ENCODE peak calls at places on chromosome X, in eight cellular contexts. One of them, this sample, is unnamed. For H3K4me1 and H3K36me3, the result is how much of the 10 kb centered on the place peaks cover.

GRCh38 chrX:149131780-149132179 is 373.3 kb downstream of the IDS start:
- DNase-seq in OCI-LY7: no peak
- DNase-seq in lung: no peak
- DNase-seq in testis: no peak
- DNase-seq in aorta: no peak
- DNase-seq in tibial nerve: no peak
- DNase-seq in IMR-90: no peak
- DNase-seq in fibroblast of lung: peak
- DNase-seq in this sample: no peak

GRCh38 chrX:13990126-13990525 is 39.6 kb downstream of the GEMIN8 start:
- DNase-seq in testis: no peak
- DNase-seq in tibial nerve: no peak
- DNase-seq in lung: no peak
- DNase-seq in fibroblast of lung: no peak
- DNase-seq in IMR-90: no peak
- DNase-seq in OCI-LY7: no peak
- DNase-seq in aorta: no peak
- DNase-seq in this sample: peak

GRCh38 chrX:17738002-17738713 is 865 bp downstream of the SCML1 start:
- DNase-seq in fibroblast of lung: peak
- DNase-seq in lung: peak
- DNase-seq in OCI-LY7: no peak
- DNase-seq in IMR-90: peak
- DNase-seq in tibial nerve: peak
- DNase-seq in aorta: peak
- DNase-seq in testis: peak
- DNase-seq in this sample: peak

GRCh38 chrX:51891821-51892551 is 1.4 kb upstream of the MAGED1 start:
- DNase-seq in lung: no peak
- DNase-seq in tibial nerve: peak
- DNase-seq in fibroblast of lung: peak
- DNase-seq in OCI-LY7: peak
- DNase-seq in aorta: no peak
- DNase-seq in testis: peak
- DNase-seq in IMR-90: peak
- DNase-seq in this sample: peak

GRCh38 chrX:138711399-138712347 is at the start of gene FGF13:
- DNase-seq in tibial nerve: no peak
- DNase-seq in fibroblast of lung: peak
- DNase-seq in testis: peak
- DNase-seq in OCI-LY7: no peak
- DNase-seq in lung: peak
- DNase-seq in IMR-90: no peak
- DNase-seq in aorta: peak
- DNase-seq in this sample: peak

GRCh38 chrX:118974088-118974907 is at the start of gene LONRF3:
- DNase-seq in OCI-LY7: peak
- DNase-seq in aorta: peak
- DNase-seq in tibial nerve: peak
- DNase-seq in fibroblast of lung: peak
- DNase-seq in IMR-90: peak
- DNase-seq in lung: peak
- DNase-seq in testis: peak
- DNase-seq in this sample: peak

GRCh38 chrX:136210243-136210642 is 41.0 kb downstream of the MAP7D3 start:
- DNase-seq in OCI-LY7: peak
- DNase-seq in testis: no peak
- DNase-seq in lung: no peak
- DNase-seq in fibroblast of lung: no peak
- DNase-seq in tibial nerve: no peak
- DNase-seq in aorta: no peak
- DNase-seq in IMR-90: no peak
- DNase-seq in this sample: no peak

GRCh38 chrX:20515841-20516461 is 249.2 kb upstream of the RPS6KA3 start:
- DNase-seq in OCI-LY7: no peak
- DNase-seq in tibial nerve: no peak
- DNase-seq in IMR-90: peak
- DNase-seq in testis: no peak
- DNase-seq in lung: no peak
- DNase-seq in fibroblast of lung: peak
- DNase-seq in aorta: no peak
- DNase-seq in this sample: peak

GRCh38 chrX:10676239-10676971 is 56.0 kb upstream of the MID1 start:
- DNase-seq in lung: no peak
- DNase-seq in IMR-90: no peak
- DNase-seq in fibroblast of lung: peak
- DNase-seq in aorta: no peak
- DNase-seq in OCI-LY7: no peak
- DNase-seq in testis: no peak
- DNase-seq in tibial nerve: no peak
- DNase-seq in this sample: peak

GRCh38 chrX:139931646-139932076 is 1.2 kb downstream of the ATP11C start:
- DNase-seq in IMR-90: no peak
- DNase-seq in testis: no peak
- DNase-seq in aorta: no peak
- DNase-seq in tibial nerve: no peak
- DNase-seq in OCI-LY7: no peak
- DNase-seq in lung: no peak
- DNase-seq in fibroblast of lung: no peak
- DNase-seq in this sample: no peak

GRCh38 chrX:1094934-1095333 is 117.5 kb downstream of the CRLF2 start:
- DNase-seq in testis: no peak
- DNase-seq in tibial nerve: no peak
- DNase-seq in lung: no peak
- DNase-seq in IMR-90: no peak
- DNase-seq in OCI-LY7: no peak
- DNase-seq in fibroblast of lung: no peak
- DNase-seq in aorta: no peak
- DNase-seq in this sample: no peak

GRCh38 chrX:130144509-130144908 is 21.1 kb downstream of the AIFM1 start:
- DNase-seq in lung: no peak
- DNase-seq in fibroblast of lung: peak
- DNase-seq in tibial nerve: no peak
- DNase-seq in IMR-90: peak
- DNase-seq in aorta: no peak
- DNase-seq in OCI-LY7: no peak
- DNase-seq in testis: no peak
- DNase-seq in this sample: no peak

GRCh38 chrX:129618997-129619396 is 35.8 kb downstream of the APLN start:
- DNase-seq in aorta: no peak
- DNase-seq in tibial nerve: no peak
- DNase-seq in lung: no peak
- DNase-seq in testis: no peak
- DNase-seq in fibroblast of lung: no peak
- DNase-seq in OCI-LY7: no peak
- DNase-seq in IMR-90: no peak
- DNase-seq in this sample: no peak

GRCh38 chrX:152136312-152136711 is 2.1 kb downstream of the MAGEA10 start:
- DNase-seq in IMR-90: no peak
- DNase-seq in lung: no peak
- DNase-seq in OCI-LY7: no peak
- DNase-seq in fibroblast of lung: no peak
- DNase-seq in testis: no peak
- DNase-seq in tibial nerve: no peak
- DNase-seq in aorta: no peak
- DNase-seq in this sample: no peak

GRCh38 chrX:35101901-35102300 is 159.3 kb downstream of the FAM47B start:
- DNase-seq in lung: no peak
- DNase-seq in IMR-90: peak
- DNase-seq in aorta: no peak
- DNase-seq in testis: no peak
- DNase-seq in OCI-LY7: no peak
- DNase-seq in fibroblast of lung: peak
- DNase-seq in tibial nerve: no peak
- DNase-seq in this sample: no peak

GRCh38 chrX:40132751-40133150 is 35.0 kb upstream of the BCOR start:
- DNase-seq in IMR-90: peak
- DNase-seq in lung: peak
- DNase-seq in OCI-LY7: no peak
- DNase-seq in tibial nerve: peak
- DNase-seq in fibroblast of lung: peak
- DNase-seq in aorta: peak
- DNase-seq in testis: peak
- DNase-seq in this sample: no peak

GRCh38 chrX:6778547-6779231 is 243.8 kb upstream of the VCX3A start:
- DNase-seq in lung: no peak
- DNase-seq in tibial nerve: no peak
- DNase-seq in testis: no peak
- DNase-seq in IMR-90: no peak
- DNase-seq in OCI-LY7: no peak
- DNase-seq in aorta: no peak
- DNase-seq in fibroblast of lung: no peak
- DNase-seq in this sample: no peak

GRCh38 chrX:48942895-48943294 is 14.5 kb downstream of the OTUD5 start:
- DNase-seq in aorta: peak
- DNase-seq in IMR-90: no peak
- DNase-seq in tibial nerve: no peak
- DNase-seq in fibroblast of lung: no peak
- DNase-seq in lung: no peak
- DNase-seq in OCI-LY7: no peak
- DNase-seq in testis: no peak
- DNase-seq in this sample: no peak

GRCh38 chrX:48945517-48946348 is 11.7 kb downstream of the OTUD5 start:
- DNase-seq in aorta: peak
- DNase-seq in OCI-LY7: peak
- DNase-seq in fibroblast of lung: peak
- DNase-seq in lung: peak
- DNase-seq in tibial nerve: no peak
- DNase-seq in IMR-90: peak
- DNase-seq in testis: peak
- DNase-seq in this sample: peak

DNA sequence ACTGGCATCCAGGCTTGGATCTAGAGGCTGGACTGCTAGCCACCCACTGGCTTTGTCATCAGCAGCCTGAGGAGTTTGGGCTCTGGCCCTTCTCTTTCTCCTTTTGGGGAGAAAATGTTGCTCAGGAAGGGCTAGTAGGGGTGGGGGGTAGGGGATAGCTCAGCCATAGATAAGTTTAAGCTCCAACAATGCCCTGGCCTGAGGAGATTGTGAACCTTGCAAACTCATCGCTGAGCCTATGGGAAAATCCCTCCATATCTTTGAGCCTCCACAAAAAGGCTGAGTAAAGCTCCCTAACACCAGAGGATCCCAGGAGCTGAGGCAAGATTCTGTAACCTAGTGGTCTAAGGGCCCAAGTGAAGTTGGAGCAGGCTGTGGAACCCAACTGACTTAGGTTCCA is 8.8 kb downstream of the OTUD5 start:
- DNase-seq in OCI-LY7: no peak
- DNase-seq in aorta: no peak
- DNase-seq in lung: no peak
- DNase-seq in testis: no peak
- DNase-seq in IMR-90: no peak
- DNase-seq in tibial nerve: no peak
- DNase-seq in fibroblast of lung: no peak
- DNase-seq in this sample: no peak
- H3K4me1 ChIP-seq in OCI-LY7: under half
- H3K4me1 ChIP-seq in aorta: under half
- H3K4me1 ChIP-seq in lung: under half
- H3K4me1 ChIP-seq in testis: under half
- H3K4me1 ChIP-seq in IMR-90: under half
- H3K4me1 ChIP-seq in tibial nerve: under half
- H3K4me1 ChIP-seq in fibroblast of lung: under half
- H3K4me1 ChIP-seq in this sample: under half

GRCh38 chrX:110698696-110699095 is 96.9 kb downstream of the CHRDL1 start:
- DNase-seq in aorta: no peak
- DNase-seq in fibroblast of lung: no peak
- DNase-seq in lung: no peak
- DNase-seq in IMR-90: no peak
- DNase-seq in OCI-LY7: no peak
- DNase-seq in testis: no peak
- DNase-seq in tibial nerve: no peak
- DNase-seq in this sample: no peak

GRCh38 chrX:110691446-110691845 is 104.2 kb downstream of the CHRDL1 start:
- DNase-seq in OCI-LY7: no peak
- DNase-seq in tibial nerve: no peak
- DNase-seq in IMR-90: no peak
- DNase-seq in aorta: no peak
- DNase-seq in testis: no peak
- DNase-seq in fibroblast of lung: peak
- DNase-seq in lung: no peak
- DNase-seq in this sample: no peak

GRCh38 chrX:110692876-110693275 is 102.7 kb downstream of the CHRDL1 start:
- DNase-seq in tibial nerve: no peak
- DNase-seq in IMR-90: no peak
- DNase-seq in OCI-LY7: no peak
- DNase-seq in fibroblast of lung: no peak
- DNase-seq in testis: no peak
- DNase-seq in lung: no peak
- DNase-seq in aorta: no peak
- DNase-seq in this sample: no peak
- H3K36me3 ChIP-seq in tibial nerve: under half
- H3K36me3 ChIP-seq in IMR-90: under half
- H3K36me3 ChIP-seq in OCI-LY7: under half
- H3K36me3 ChIP-seq in fibroblast of lung: under half
- H3K36me3 ChIP-seq in testis: under half
- H3K36me3 ChIP-seq in lung: under half
- H3K36me3 ChIP-seq in aorta: under half
- H3K36me3 ChIP-seq in this sample: under half

GRCh38 chrX:64352084-64352483 is 43.2 kb downstream of the MTMR8 start:
- DNase-seq in lung: no peak
- DNase-seq in aorta: no peak
- DNase-seq in OCI-LY7: no peak
- DNase-seq in fibroblast of lung: no peak
- DNase-seq in testis: no peak
- DNase-seq in tibial nerve: no peak
- DNase-seq in IMR-90: no peak
- DNase-seq in this sample: no peak
- H3K27ac ChIP-seq in lung: no peak
- H3K27ac ChIP-seq in aorta: no peak
- H3K27ac ChIP-seq in OCI-LY7: no peak
- H3K27ac ChIP-seq in fibroblast of lung: no peak
- H3K27ac ChIP-seq in testis: no peak
- H3K27ac ChIP-seq in tibial nerve: no peak
- H3K27ac ChIP-seq in IMR-90: no peak
- H3K27ac ChIP-seq in this sample: no peak

GRCh38 chrX:65601126-65601525 is 66.3 kb upstream of the MSN start:
- DNase-seq in OCI-LY7: no peak
- DNase-seq in fibroblast of lung: no peak
- DNase-seq in IMR-90: no peak
- DNase-seq in testis: no peak
- DNase-seq in lung: peak
- DNase-seq in tibial nerve: no peak
- DNase-seq in aorta: no peak
- DNase-seq in this sample: no peak

GRCh38 chrX:65596270-65596669 is 61.7 kb upstream of the LAS1L start:
- DNase-seq in OCI-LY7: no peak
- DNase-seq in tibial nerve: no peak
- DNase-seq in IMR-90: peak
- DNase-seq in fibroblast of lung: peak
- DNase-seq in lung: no peak
- DNase-seq in aorta: no peak
- DNase-seq in testis: peak
- DNase-seq in this sample: peak

GRCh38 chrX:65600106-65600505 is 65.5 kb upstream of the LAS1L start:
- DNase-seq in testis: no peak
- DNase-seq in lung: peak
- DNase-seq in OCI-LY7: no peak
- DNase-seq in tibial nerve: no peak
- DNase-seq in IMR-90: no peak
- DNase-seq in aorta: no peak
- DNase-seq in fibroblast of lung: no peak
- DNase-seq in this sample: no peak

GRCh38 chrX:65601530-65602281 is 65.7 kb upstream of the MSN start:
- DNase-seq in testis: peak
- DNase-seq in IMR-90: peak
- DNase-seq in lung: peak
- DNase-seq in tibial nerve: peak
- DNase-seq in fibroblast of lung: peak
- DNase-seq in OCI-LY7: peak
- DNase-seq in aorta: peak
- DNase-seq in this sample: no peak

GRCh38 chrX:65598559-65599147 is 64.1 kb upstream of the LAS1L start:
- DNase-seq in lung: no peak
- DNase-seq in OCI-LY7: no peak
- DNase-seq in tibial nerve: no peak
- DNase-seq in IMR-90: no peak
- DNase-seq in testis: no peak
- DNase-seq in aorta: no peak
- DNase-seq in fibroblast of lung: no peak
- DNase-seq in this sample: no peak
- H3K4me1 ChIP-seq in lung: under half
- H3K4me1 ChIP-seq in OCI-LY7: under half
- H3K4me1 ChIP-seq in tibial nerve: under half
- H3K4me1 ChIP-seq in IMR-90: under half
- H3K4me1 ChIP-seq in testis: under half
- H3K4me1 ChIP-seq in aorta: under half
- H3K4me1 ChIP-seq in fibroblast of lung: under half
- H3K4me1 ChIP-seq in this sample: under half